ENCODE peak calls at places on chromosomes 4 and X, in nine cellular contexts. One of them, this sample, is unnamed.

GRCh38 chrX:38166478-38167083 is 54.1 kb downstream of the SRPX start:
- DNase-seq in endothelial cell: no peak
- DNase-seq in AG04450: no peak
- DNase-seq in Caco-2: peak
- DNase-seq in mammary epithelial cell: no peak
- DNase-seq in MCF 10A: peak
- DNase-seq in lung: no peak
- DNase-seq in fibroblast of lung: peak
- DNase-seq in PC-3: peak
- DNase-seq in this sample: no peak

GRCh38 chrX:120604359-120604782 is 470 bp downstream of the MCTS1 start:
- DNase-seq in endothelial cell: no peak
- DNase-seq in AG04450: no peak
- DNase-seq in Caco-2: peak
- DNase-seq in mammary epithelial cell: peak
- DNase-seq in MCF 10A: peak
- DNase-seq in lung: no peak
- DNase-seq in fibroblast of lung: peak
- DNase-seq in PC-3: peak
- DNase-seq in this sample: no peak

GRCh38 chr4:53654300-53654758 is 63.0 kb upstream of the LNX1 start:
- DNase-seq in endothelial cell: no peak
- DNase-seq in AG04450: no peak
- DNase-seq in Caco-2: no peak
- DNase-seq in mammary epithelial cell: peak
- DNase-seq in MCF 10A: peak
- DNase-seq in lung: no peak
- DNase-seq in fibroblast of lung: peak
- DNase-seq in PC-3: peak
- DNase-seq in this sample: no peak

GRCh38 chr4:151315212-151315886 is 10.1 kb downstream of the SH3D19 start:
- DNase-seq in endothelial cell: no peak
- DNase-seq in AG04450: no peak
- DNase-seq in Caco-2: no peak
- DNase-seq in mammary epithelial cell: peak
- DNase-seq in MCF 10A: peak
- DNase-seq in lung: no peak
- DNase-seq in fibroblast of lung: no peak
- DNase-seq in PC-3: peak
- DNase-seq in this sample: no peak

GRCh38 chrX:133248177-133248576 is 30.0 kb upstream of the TFDP3 start:
- DNase-seq in endothelial cell: no peak
- DNase-seq in AG04450: no peak
- DNase-seq in Caco-2: no peak
- DNase-seq in mammary epithelial cell: no peak
- DNase-seq in MCF 10A: no peak
- DNase-seq in lung: no peak
- DNase-seq in fibroblast of lung: no peak
- DNase-seq in PC-3: no peak
- DNase-seq in this sample: no peak

GRCh38 chrX:12065251-12065650 is 73.0 kb upstream of the FRMPD4 start:
- DNase-seq in endothelial cell: peak
- DNase-seq in AG04450: no peak
- DNase-seq in Caco-2: peak
- DNase-seq in mammary epithelial cell: peak
- DNase-seq in MCF 10A: peak
- DNase-seq in lung: no peak
- DNase-seq in fibroblast of lung: peak
- DNase-seq in PC-3: peak
- DNase-seq in this sample: no peak

GRCh38 chrX:104510801-104511200 is 55.2 kb upstream of the IL1RAPL2 start:
- DNase-seq in endothelial cell: no peak
- DNase-seq in AG04450: no peak
- DNase-seq in Caco-2: no peak
- DNase-seq in mammary epithelial cell: no peak
- DNase-seq in MCF 10A: no peak
- DNase-seq in lung: no peak
- DNase-seq in fibroblast of lung: no peak
- DNase-seq in PC-3: no peak
- DNase-seq in this sample: no peak

GRCh38 chr4:153955306-153955705 is 166.4 kb upstream of the SFRP2 start:
- DNase-seq in endothelial cell: no peak
- DNase-seq in AG04450: no peak
- DNase-seq in Caco-2: no peak
- DNase-seq in mammary epithelial cell: no peak
- DNase-seq in MCF 10A: no peak
- DNase-seq in lung: no peak
- DNase-seq in fibroblast of lung: no peak
- DNase-seq in PC-3: no peak
- DNase-seq in this sample: no peak

DNA sequence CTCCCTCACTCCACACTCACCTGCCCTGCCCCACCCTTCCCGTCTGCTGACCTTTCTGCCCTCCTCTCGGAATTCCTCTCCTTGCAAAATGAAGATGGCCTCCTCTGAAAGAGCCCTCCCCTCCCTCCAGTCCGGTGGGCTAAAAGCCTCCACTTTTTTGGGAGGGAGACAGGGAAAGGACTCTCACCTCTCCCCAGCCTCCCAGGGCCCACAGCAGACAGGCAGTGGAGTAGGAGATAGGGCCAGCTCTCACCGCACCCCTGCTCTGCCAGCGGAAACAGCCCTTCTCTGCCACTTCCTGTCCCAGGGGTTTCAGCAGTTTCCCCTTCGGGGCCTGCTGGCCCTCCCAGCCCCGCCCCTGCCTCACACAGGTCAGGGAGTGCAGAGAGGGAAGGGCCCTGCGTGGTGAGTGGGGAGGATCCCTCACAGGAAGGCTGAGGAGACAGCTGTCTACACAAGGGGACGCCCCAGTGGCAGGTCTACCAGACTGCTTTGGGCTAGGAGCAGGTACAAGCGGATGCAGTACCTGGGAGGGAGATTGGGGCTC is 18.2 kb downstream of the ELF4 start:
- DNase-seq in endothelial cell: peak
- DNase-seq in AG04450: no peak
- DNase-seq in Caco-2: no peak
- DNase-seq in mammary epithelial cell: no peak
- DNase-seq in MCF 10A: no peak
- DNase-seq in lung: peak
- DNase-seq in fibroblast of lung: no peak
- DNase-seq in PC-3: no peak
- DNase-seq in this sample: no peak
- TF ChIP-seq CTCF in endothelial cell: no peak
- TF ChIP-seq CTCF in AG04450: no peak
- TF ChIP-seq CTCF in Caco-2: no peak
- TF ChIP-seq CTCF in mammary epithelial cell: no peak
- TF ChIP-seq CTCF in MCF 10A: no peak
- TF ChIP-seq CTCF in lung: no peak
- TF ChIP-seq CTCF in fibroblast of lung: no peak
- TF ChIP-seq CTCF in PC-3: no peak
- TF ChIP-seq CTCF in this sample: no peak

GRCh38 chr4:10075158-10075863 is 41.3 kb downstream of the WDR1 start:
- DNase-seq in endothelial cell: no peak
- DNase-seq in AG04450: no peak
- DNase-seq in Caco-2: no peak
- DNase-seq in mammary epithelial cell: no peak
- DNase-seq in MCF 10A: no peak
- DNase-seq in lung: no peak
- DNase-seq in fibroblast of lung: no peak
- DNase-seq in PC-3: no peak
- DNase-seq in this sample: no peak

GRCh38 chr4:10075953-10076391 is 40.6 kb downstream of the WDR1 start:
- DNase-seq in endothelial cell: no peak
- DNase-seq in AG04450: no peak
- DNase-seq in Caco-2: no peak
- DNase-seq in mammary epithelial cell: no peak
- DNase-seq in MCF 10A: no peak
- DNase-seq in lung: no peak
- DNase-seq in fibroblast of lung: no peak
- DNase-seq in PC-3: no peak
- DNase-seq in this sample: no peak

GRCh38 chr4:10072420-10073017 is 44.1 kb downstream of the WDR1 start:
- DNase-seq in endothelial cell: no peak
- DNase-seq in AG04450: no peak
- DNase-seq in Caco-2: no peak
- DNase-seq in mammary epithelial cell: no peak
- DNase-seq in MCF 10A: no peak
- DNase-seq in lung: no peak
- DNase-seq in fibroblast of lung: no peak
- DNase-seq in PC-3: no peak
- DNase-seq in this sample: no peak

GRCh38 chr4:10074076-10074766 is 42.4 kb downstream of the WDR1 start:
- DNase-seq in endothelial cell: no peak
- DNase-seq in AG04450: no peak
- DNase-seq in Caco-2: no peak
- DNase-seq in mammary epithelial cell: no peak
- DNase-seq in MCF 10A: no peak
- DNase-seq in lung: no peak
- DNase-seq in fibroblast of lung: no peak
- DNase-seq in PC-3: no peak
- DNase-seq in this sample: no peak

GRCh38 chr4:10074767-10075105 is 41.9 kb downstream of the WDR1 start:
- DNase-seq in endothelial cell: no peak
- DNase-seq in AG04450: no peak
- DNase-seq in Caco-2: peak
- DNase-seq in mammary epithelial cell: peak
- DNase-seq in MCF 10A: peak
- DNase-seq in lung: no peak
- DNase-seq in fibroblast of lung: peak
- DNase-seq in PC-3: peak
- DNase-seq in this sample: no peak
- TF ChIP-seq CTCF in endothelial cell: no peak
- TF ChIP-seq CTCF in AG04450: peak
- TF ChIP-seq CTCF in Caco-2: no peak
- TF ChIP-seq CTCF in mammary epithelial cell: peak
- TF ChIP-seq CTCF in MCF 10A: peak
- TF ChIP-seq CTCF in lung: no peak
- TF ChIP-seq CTCF in fibroblast of lung: peak
- TF ChIP-seq CTCF in PC-3: peak
- TF ChIP-seq CTCF in this sample: no peak

GRCh38 chr4:62431513-62431912 is 1231.4 kb downstream of the ADGRL3 start:
- DNase-seq in endothelial cell: no peak
- DNase-seq in AG04450: no peak
- DNase-seq in Caco-2: no peak
- DNase-seq in mammary epithelial cell: peak
- DNase-seq in MCF 10A: peak
- DNase-seq in lung: no peak
- DNase-seq in fibroblast of lung: no peak
- DNase-seq in PC-3: no peak
- DNase-seq in this sample: no peak

GRCh38 chr4:62434921-62435320 is 1234.8 kb downstream of the ADGRL3 start:
- DNase-seq in endothelial cell: no peak
- DNase-seq in AG04450: no peak
- DNase-seq in Caco-2: no peak
- DNase-seq in mammary epithelial cell: no peak
- DNase-seq in MCF 10A: no peak
- DNase-seq in lung: no peak
- DNase-seq in fibroblast of lung: no peak
- DNase-seq in PC-3: no peak
- DNase-seq in this sample: no peak

DNA sequence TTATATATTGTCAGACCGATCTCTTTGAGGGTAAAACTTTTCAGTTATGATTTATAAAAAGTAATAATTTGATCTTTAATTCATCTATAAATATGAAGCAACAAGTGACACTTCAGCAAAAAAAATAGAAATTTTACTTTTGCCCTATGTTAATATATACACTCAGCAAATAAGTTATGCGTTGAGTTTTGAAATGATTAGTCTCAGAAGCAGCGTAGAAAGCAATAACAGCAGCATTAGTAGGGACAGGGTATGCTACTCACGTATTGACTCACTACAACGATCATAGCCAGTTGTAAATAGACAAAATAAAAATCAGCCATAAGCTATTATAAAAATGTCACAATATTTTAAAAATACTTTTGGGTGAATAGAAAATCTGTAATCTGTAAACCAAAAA is 1229.2 kb downstream of the ADGRL3 start:
- DNase-seq in endothelial cell: no peak
- DNase-seq in AG04450: no peak
- DNase-seq in Caco-2: no peak
- DNase-seq in mammary epithelial cell: no peak
- DNase-seq in MCF 10A: no peak
- DNase-seq in lung: no peak
- DNase-seq in fibroblast of lung: no peak
- DNase-seq in PC-3: no peak
- DNase-seq in this sample: no peak
- TF ChIP-seq CTCF in endothelial cell: no peak
- TF ChIP-seq CTCF in AG04450: no peak
- TF ChIP-seq CTCF in Caco-2: no peak
- TF ChIP-seq CTCF in mammary epithelial cell: no peak
- TF ChIP-seq CTCF in MCF 10A: no peak
- TF ChIP-seq CTCF in lung: no peak
- TF ChIP-seq CTCF in fibroblast of lung: no peak
- TF ChIP-seq CTCF in PC-3: no peak
- TF ChIP-seq CTCF in this sample: no peak

GRCh38 chr4:38695844-38696243 is 31.8 kb downstream of the KLF3 start:
- DNase-seq in endothelial cell: no peak
- DNase-seq in AG04450: no peak
- DNase-seq in Caco-2: no peak
- DNase-seq in mammary epithelial cell: no peak
- DNase-seq in MCF 10A: no peak
- DNase-seq in lung: no peak
- DNase-seq in fibroblast of lung: no peak
- DNase-seq in PC-3: no peak
- DNase-seq in this sample: no peak

GRCh38 chr4:38694330-38694729 is 30.3 kb downstream of the KLF3 start:
- DNase-seq in endothelial cell: no peak
- DNase-seq in AG04450: no peak
- DNase-seq in Caco-2: no peak
- DNase-seq in mammary epithelial cell: no peak
- DNase-seq in MCF 10A: no peak
- DNase-seq in lung: no peak
- DNase-seq in fibroblast of lung: no peak
- DNase-seq in PC-3: no peak
- DNase-seq in this sample: no peak

GRCh38 chr4:38693531-38693930 is 29.5 kb downstream of the KLF3 start:
- DNase-seq in endothelial cell: no peak
- DNase-seq in AG04450: no peak
- DNase-seq in Caco-2: no peak
- DNase-seq in mammary epithelial cell: no peak
- DNase-seq in MCF 10A: no peak
- DNase-seq in lung: no peak
- DNase-seq in fibroblast of lung: no peak
- DNase-seq in PC-3: no peak
- DNase-seq in this sample: no peak

GRCh38 chr4:38691251-38692008 is 27.4 kb downstream of the KLF3 start:
- DNase-seq in endothelial cell: no peak
- DNase-seq in AG04450: peak
- DNase-seq in Caco-2: no peak
- DNase-seq in mammary epithelial cell: no peak
- DNase-seq in MCF 10A: no peak
- DNase-seq in lung: no peak
- DNase-seq in fibroblast of lung: peak
- DNase-seq in PC-3: no peak
- DNase-seq in this sample: no peak

DNA sequence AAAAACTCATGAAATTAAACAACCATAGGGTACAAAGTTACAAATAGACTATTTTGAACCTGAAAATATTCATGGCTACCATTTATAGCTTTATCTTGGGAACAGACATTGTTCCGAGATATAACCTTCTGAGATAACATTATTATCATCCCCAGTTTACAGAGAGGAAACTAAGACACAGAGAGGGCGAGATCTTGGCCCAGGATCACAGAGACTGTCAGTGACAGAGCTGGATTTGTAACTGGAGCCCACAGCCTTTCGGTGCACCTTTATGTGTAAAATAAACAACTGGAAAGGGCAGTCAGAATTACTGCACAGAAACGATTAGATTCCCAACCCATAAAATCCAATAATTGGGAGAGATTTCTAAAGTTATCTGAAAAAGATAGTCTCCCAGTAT is 28.4 kb downstream of the KLF3 start:
- DNase-seq in endothelial cell: no peak
- DNase-seq in AG04450: no peak
- DNase-seq in Caco-2: no peak
- DNase-seq in mammary epithelial cell: no peak
- DNase-seq in MCF 10A: no peak
- DNase-seq in lung: no peak
- DNase-seq in fibroblast of lung: no peak
- DNase-seq in PC-3: no peak
- DNase-seq in this sample: no peak
- TF ChIP-seq CTCF in endothelial cell: no peak
- TF ChIP-seq CTCF in AG04450: no peak
- TF ChIP-seq CTCF in Caco-2: no peak
- TF ChIP-seq CTCF in mammary epithelial cell: no peak
- TF ChIP-seq CTCF in MCF 10A: no peak
- TF ChIP-seq CTCF in lung: no peak
- TF ChIP-seq CTCF in fibroblast of lung: no peak
- TF ChIP-seq CTCF in PC-3: no peak
- TF ChIP-seq CTCF in this sample: no peak

This sample was measured in omental fat pad.